ENCODE peak calls at places on chromosomes 5 and 9, in four cellular contexts. K is H1, U is endodermal cell, A is BE2C. O is an unnamed sample.

GRCh38 chr9:93087971-93088655 is 7.9 kb upstream of the CARD19 start:
- DNase-seq in K (no peak), U (peak; percentile 15), A (no peak), O (no peak)

GRCh38 chr9:27086818-27087680 is 22.0 kb upstream of the TEK start:
- DNase-seq in K (no peak), U (no peak), A (no peak), O (no peak)

GRCh38 chr9:34744295-34745221 is 34.6 kb upstream of the CCL21 start:
- DNase-seq in K (no peak), U (no peak), A (no peak), O (no peak)

GRCh38 chr5:143886621-143887301 is 74.8 kb downstream of the HMHB1 start:
- DNase-seq in K (no peak), U (no peak), A (no peak), O (no peak)

GRCh38 chr5:39783756-39784421 is 359.1 kb upstream of the DAB2 start:
- DNase-seq in K (no peak), U (no peak), A (no peak), O (no peak)

GRCh38 chr5:116231288-116231687 is 146.5 kb downstream of the COMMD10 start:
- DNase-seq in K (no peak), U (no peak), A (no peak), O (no peak)

GRCh38 chr9:70340572-70340971 is 73.9 kb downstream of the KLF9 start:
- DNase-seq in K (no peak), U (no peak), A (no peak), O (no peak)

GRCh38 chr5:115377468-115378217 is 81.2 kb upstream of the CCDC112 start:
- DNase-seq in K (no peak), U (no peak), A (no peak), O (no peak)

GRCh38 chr5:53173083-53173482 is 63.5 kb upstream of the MOCS2 start:
- DNase-seq in K (no peak), U (no peak), A (no peak), O (no peak)

GRCh38 chr9:135680091-135680490 is 17.0 kb downstream of the LCN9 start:
- DNase-seq in K (no peak), U (no peak), A (no peak), O (no peak)

GRCh38 chr5:134584662-134585061 is 48.0 kb downstream of the SAR1B start:
- DNase-seq in K (no peak), U (peak; percentile 42), A (no peak), O (no peak)

GRCh38 chr9:123941535-123942070 is 11.7 kb upstream of the DENND1A start:
- DNase-seq in K (no peak), U (no peak), A (no peak), O (no peak)

GRCh38 chr5:14463629-14464028 is 118.0 kb upstream of the OTULINL start:
- DNase-seq in K (no peak), U (no peak), A (no peak), O (no peak)

GRCh38 chr5:16773990-16774389 is 157.2 kb upstream of the RETREG1 start:
- DNase-seq in K (no peak), U (no peak), A (no peak), O (no peak)

GRCh38 chr9:12878342-12878978 is 103.6 kb downstream of the LURAP1L start:
- DNase-seq in K (no peak), U (no peak), A (no peak), O (no peak)

GRCh38 chr9:117169089-117169488 is 245.8 kb downstream of the ASTN2 start:
- DNase-seq in K (no peak), U (no peak), A (no peak), O (no peak)

GRCh38 chr9:111873901-111874300 is 22.7 kb upstream of the UGCG start:
- DNase-seq in K (no peak), U (no peak), A (no peak), O (no peak)

GRCh38 chr9:137970686-137971476 is 93.3 kb downstream of the CACNA1B start:
- DNase-seq in K (peak; percentile 30), U (no peak), A (peak; percentile 52), O (no peak)

GRCh38 chr5:150780180-150780692 is 1.7 kb downstream of the SMIM3 start:
- DNase-seq in K (no peak), U (no peak), A (no peak), O (no peak)

GRCh38 chr5:30808996-30809395 is 384.5 kb upstream of the CDH6 start:
- DNase-seq in K (no peak), U (no peak), A (no peak), O (no peak)

GRCh38 chr9:86660146-86660545 is 287.2 kb downstream of the GAS1 start:
- DNase-seq in K (no peak), U (no peak), A (no peak), O (no peak)

GRCh38 chr5:148309746-148310145 is 2.5 kb upstream of the SPINK7 start:
- DNase-seq in K (no peak), U (no peak), A (no peak), O (no peak)

GRCh38 chr5:131511934-131512333 is 123.1 kb downstream of the RAPGEF6 start:
- DNase-seq in K (no peak), U (no peak), A (no peak), O (no peak)

GRCh38 chr5:142342128-142342981 is 17.5 kb upstream of the SPRY4 start:
- DNase-seq in K (no peak), U (peak; percentile 54), A (no peak), O (no peak)

GRCh38 chr5:14039063-14039462 is 94.6 kb upstream of the DNAH5 start:
- DNase-seq in K (no peak), U (no peak), A (no peak), O (no peak)

GRCh38 chr9:76652894-76653293 is 111.3 kb upstream of the PCA3 start:
- DNase-seq in K (no peak), U (no peak), A (no peak), O (no peak)

GRCh38 chr9:2966846-2967372 is 123.0 kb upstream of the PUM3 start:
- DNase-seq in K (no peak), U (no peak), A (no peak), O (no peak)

GRCh38 chr5:135076801-135077200 is 42.8 kb upstream of the PITX1 start:
- DNase-seq in K (no peak), U (no peak), A (no peak), O (no peak)

GRCh38 chr9:35484406-35484805 is 5.5 kb upstream of the RUSC2 start:
- DNase-seq in K (no peak), U (no peak), A (no peak), O (no peak)

GRCh38 chr5:170216262-170216864 is 16.4 kb upstream of the C5orf58 start:
- DNase-seq in K (no peak), U (peak; percentile 70), A (peak; percentile 28), O (peak; percentile 40)

GRCh38 chr5:91434348-91434747 is 51.2 kb upstream of the ARRDC3 start:
- DNase-seq in K (no peak), U (no peak), A (no peak), O (no peak)

GRCh38 chr9:97980479-97980803 is 2.7 kb upstream of the ANP32B start:
- DNase-seq in K (no peak), U (no peak), A (no peak), O (no peak)

GRCh38 chr5:98103807-98104206 is 669.7 kb upstream of the RGMB start:
- DNase-seq in K (no peak), U (no peak), A (no peak), O (no peak)

GRCh38 chr5:54624671-54625583 is 107.4 kb downstream of the SNX18 start:
- DNase-seq in K (no peak), U (no peak), A (no peak), O (no peak)

GRCh38 chr5:172417983-172418630 is 36.2 kb downstream of the SH3PXD2B start:
- DNase-seq in K (no peak), U (no peak), A (peak; percentile 26), O (no peak)

GRCh38 chr5:172421020-172421419 is 33.3 kb downstream of the SH3PXD2B start:
- DNase-seq in K (no peak), U (no peak), A (no peak), O (no peak)

GRCh38 chr5:172422255-172422654 is 32.1 kb downstream of the SH3PXD2B start:
- DNase-seq in K (no peak), U (no peak), A (no peak), O (no peak)

GRCh38 chr5:172418847-172419810 is 35.2 kb downstream of the SH3PXD2B start:
- DNase-seq in K (no peak), U (no peak), A (peak; percentile 50), O (no peak)

DNA sequence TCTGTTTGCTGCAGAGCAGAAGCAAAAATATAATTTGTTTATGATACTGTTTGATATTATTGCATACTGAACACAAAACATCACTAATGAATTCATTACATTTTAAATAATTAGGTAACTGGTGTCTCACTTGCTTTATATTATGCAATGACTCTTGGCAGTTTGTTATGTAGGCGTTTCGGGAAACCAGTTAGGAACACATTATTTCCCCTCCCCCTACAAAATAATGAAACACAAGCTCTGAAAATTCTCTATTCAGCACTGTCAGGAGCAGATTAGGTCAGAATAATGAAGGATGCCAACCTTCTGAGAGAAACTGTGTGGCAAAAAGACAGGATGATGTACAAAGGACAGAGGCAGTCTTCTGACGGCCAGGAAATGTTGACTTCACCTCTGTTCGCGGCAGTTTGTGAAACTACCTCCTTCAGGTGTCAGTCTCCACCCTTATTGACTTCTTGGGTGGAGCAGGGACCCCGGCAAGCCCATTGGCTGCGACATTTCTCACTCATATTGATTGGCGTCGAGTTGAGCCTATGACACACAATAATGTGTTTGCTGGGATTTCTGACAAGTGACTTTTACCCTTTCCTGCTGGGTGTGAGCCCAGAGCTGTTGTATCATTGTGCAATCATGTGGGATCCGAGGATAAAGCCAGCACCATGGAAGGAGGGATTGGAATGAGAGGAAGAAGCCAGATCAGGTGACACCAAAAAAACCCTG is 34.0 kb downstream of the SH3PXD2B start:
- DNase-seq in K (peak; percentile 59), U (peak; percentile 75), A (no peak), O (no peak)
- H3K4me1 ChIP-seq in K (no peaks in the 10 kb centered on the region), U (no peaks in the 10 kb centered on the region), A (peaks cover 18% of the 10 kb centered on the region), O (peaks cover 3% of the 10 kb centered on the region)

GRCh38 chr9:99103505-99103904 is 1.4 kb upstream of the TGFBR1 start:
- DNase-seq in K (no peak), U (peak; percentile 60), A (no peak), O (no peak)
- H3K4me3 ChIP-seq in K (peak overlapping the region; percentile 73), U (peak overlapping the region; percentile 83), A (no peak overlapping the region), O (no peak overlapping the region)

DNA sequence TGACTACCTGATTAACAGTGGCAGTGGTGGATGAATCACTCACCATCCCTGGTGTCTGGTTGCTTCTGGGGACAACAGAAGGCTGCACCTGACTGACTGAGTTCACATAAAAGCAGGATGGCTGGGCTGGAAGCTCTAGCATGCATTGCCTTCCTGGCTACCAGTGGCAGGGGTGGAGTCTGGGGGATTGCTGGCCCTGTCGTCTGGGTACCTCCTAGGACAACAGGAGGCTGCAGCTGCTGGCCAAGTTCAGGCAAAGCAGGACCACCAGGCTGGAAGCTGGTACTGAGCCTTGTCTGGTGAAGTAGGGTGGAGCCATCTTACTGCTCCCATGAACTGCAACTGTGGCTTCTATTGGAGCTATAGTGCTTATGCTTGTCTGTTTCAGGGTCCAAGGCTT is 480.8 kb upstream of the CTNND2 start:
- DNase-seq in K (no peak), U (no peak), A (no peak), O (no peak)
- H3K4me1 ChIP-seq in K (no peaks in the 10 kb centered on the region), U (peaks cover 3% of the 10 kb centered on the region), A (no peaks in the 10 kb centered on the region), O (no peaks in the 10 kb centered on the region)

DNA sequence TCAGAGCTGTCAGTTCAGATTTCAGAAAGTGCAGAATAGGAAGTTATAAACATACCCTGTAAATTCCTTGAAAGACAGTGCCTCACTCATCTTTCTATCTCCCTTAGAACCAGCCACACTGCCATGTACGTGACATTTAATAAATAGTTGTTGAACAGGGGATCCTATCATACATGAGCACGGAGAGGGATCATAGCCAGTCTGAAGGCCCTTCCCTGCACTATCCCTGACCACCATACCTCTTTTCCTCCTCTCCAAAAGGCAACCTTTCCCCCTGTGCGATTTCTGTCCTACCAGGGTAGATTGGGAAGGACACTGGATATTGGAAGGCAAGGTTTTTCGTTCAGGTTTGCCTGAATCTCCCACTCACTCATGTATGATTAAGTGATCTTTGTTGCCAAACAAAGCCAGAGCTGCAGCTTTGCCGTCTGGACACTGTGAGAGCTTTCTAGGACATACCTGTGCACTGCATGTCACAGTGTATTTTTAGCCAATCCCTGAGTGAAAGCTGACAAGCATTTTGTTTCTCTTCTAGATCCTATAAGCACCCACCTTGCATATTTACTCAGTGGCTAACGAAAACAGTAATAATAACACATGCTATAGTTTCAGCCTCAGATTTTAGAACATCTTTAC is 986.5 kb upstream of the WWC1 start:
- DNase-seq in K (no peak), U (peak; percentile 50), A (no peak), O (no peak)
- H3K4me3 ChIP-seq in K (no peak overlapping the region), U (no peak overlapping the region), A (no peak overlapping the region), O (no peak overlapping the region)